ENCODE peak calls at places on chromosomes 5 and 9, in seven cellular contexts. One of them, this sample, is unnamed.
A peak's percentile ranks its signal among the peaks of the same experiment; 100 is the strongest.

GRCh38 chr5:1208743-1209551 is 7.6 kb downstream of the SLC6A19 start:
- DNase-seq in hypothalamus: no peak
- DNase-seq in stimulated activated CD4-positive, alpha-beta T cell treated with anti-CD3 and anti-CD28 coated beads, Interleukin-1b, Interleukin-23, amount 100 ng/mL, for 4 hours: no peak
- DNase-seq in SW 1271: peak; percentile 14
- DNase-seq in CD4-positive, alpha-beta T cell: no peak
- DNase-seq in retina: peak; percentile 62
- DNase-seq in T follicular helper cell: no peak
- DNase-seq in this sample: no peak

GRCh38 chr5:181133610-181134231 is 2.8 kb upstream of the OR2V1 start:
- DNase-seq in stimulated activated CD4-positive, alpha-beta T cell treated with anti-CD3 and anti-CD28 coated beads, Interleukin-1b, Interleukin-23, amount 100 ng/mL, for 4 hours: no peak
- DNase-seq in retina: no peak
- DNase-seq in CD4-positive, alpha-beta T cell: no peak
- DNase-seq in T follicular helper cell: no peak
- DNase-seq in hypothalamus: no peak
- DNase-seq in SW 1271: peak; percentile 76
- DNase-seq in this sample: no peak

GRCh38 chr5:179679014-179679674 is 1.7 kb downstream of the CBY3 start:
- DNase-seq in retina: peak; percentile 92
- DNase-seq in CD4-positive, alpha-beta T cell: peak; percentile 46
- DNase-seq in T follicular helper cell: peak; percentile 43
- DNase-seq in hypothalamus: peak; percentile 46
- DNase-seq in stimulated activated CD4-positive, alpha-beta T cell treated with anti-CD3 and anti-CD28 coated beads, Interleukin-1b, Interleukin-23, amount 100 ng/mL, for 4 hours: peak; percentile 51
- DNase-seq in SW 1271: peak; percentile 79
- DNase-seq in this sample: peak; percentile 75

GRCh38 chr5:33537240-33537639 is 96.5 kb downstream of the TARS1 start:
- DNase-seq in T follicular helper cell: no peak
- DNase-seq in stimulated activated CD4-positive, alpha-beta T cell treated with anti-CD3 and anti-CD28 coated beads, Interleukin-1b, Interleukin-23, amount 100 ng/mL, for 4 hours: no peak
- DNase-seq in retina: no peak
- DNase-seq in SW 1271: no peak
- DNase-seq in CD4-positive, alpha-beta T cell: no peak
- DNase-seq in hypothalamus: no peak
- DNase-seq in this sample: no peak

GRCh38 chr5:41918105-41918504 is 7.0 kb upstream of the FBXO4 start:
- DNase-seq in hypothalamus: no peak
- DNase-seq in CD4-positive, alpha-beta T cell: no peak
- DNase-seq in stimulated activated CD4-positive, alpha-beta T cell treated with anti-CD3 and anti-CD28 coated beads, Interleukin-1b, Interleukin-23, amount 100 ng/mL, for 4 hours: no peak
- DNase-seq in T follicular helper cell: no peak
- DNase-seq in SW 1271: no peak
- DNase-seq in retina: no peak
- DNase-seq in this sample: no peak

GRCh38 chr5:123265551-123265950 is 157.7 kb downstream of the CEP120 start:
- DNase-seq in T follicular helper cell: no peak
- DNase-seq in hypothalamus: no peak
- DNase-seq in SW 1271: no peak
- DNase-seq in CD4-positive, alpha-beta T cell: no peak
- DNase-seq in retina: no peak
- DNase-seq in stimulated activated CD4-positive, alpha-beta T cell treated with anti-CD3 and anti-CD28 coated beads, Interleukin-1b, Interleukin-23, amount 100 ng/mL, for 4 hours: no peak
- DNase-seq in this sample: no peak

GRCh38 chr5:160133071-160133917 is 14.0 kb upstream of the PWWP2A start:
- DNase-seq in retina: peak; percentile 85
- DNase-seq in hypothalamus: peak; percentile 38
- DNase-seq in SW 1271: no peak
- DNase-seq in T follicular helper cell: no peak
- DNase-seq in CD4-positive, alpha-beta T cell: no peak
- DNase-seq in stimulated activated CD4-positive, alpha-beta T cell treated with anti-CD3 and anti-CD28 coated beads, Interleukin-1b, Interleukin-23, amount 100 ng/mL, for 4 hours: no peak
- DNase-seq in this sample: no peak

GRCh38 chr9:99050292-99050911 is 54.5 kb upstream of the TGFBR1 start:
- DNase-seq in stimulated activated CD4-positive, alpha-beta T cell treated with anti-CD3 and anti-CD28 coated beads, Interleukin-1b, Interleukin-23, amount 100 ng/mL, for 4 hours: no peak
- DNase-seq in T follicular helper cell: no peak
- DNase-seq in retina: no peak
- DNase-seq in SW 1271: no peak
- DNase-seq in hypothalamus: no peak
- DNase-seq in CD4-positive, alpha-beta T cell: no peak
- DNase-seq in this sample: no peak

GRCh38 chr5:66454186-66455078 is 141.8 kb upstream of the MAST4 start:
- DNase-seq in hypothalamus: no peak
- DNase-seq in stimulated activated CD4-positive, alpha-beta T cell treated with anti-CD3 and anti-CD28 coated beads, Interleukin-1b, Interleukin-23, amount 100 ng/mL, for 4 hours: no peak
- DNase-seq in CD4-positive, alpha-beta T cell: no peak
- DNase-seq in retina: no peak
- DNase-seq in SW 1271: no peak
- DNase-seq in T follicular helper cell: no peak
- DNase-seq in this sample: no peak

GRCh38 chr5:162603399-162603798 is 535.8 kb downstream of the GABRG2 start:
- DNase-seq in retina: peak; percentile 44
- DNase-seq in T follicular helper cell: no peak
- DNase-seq in hypothalamus: no peak
- DNase-seq in stimulated activated CD4-positive, alpha-beta T cell treated with anti-CD3 and anti-CD28 coated beads, Interleukin-1b, Interleukin-23, amount 100 ng/mL, for 4 hours: no peak
- DNase-seq in CD4-positive, alpha-beta T cell: no peak
- DNase-seq in SW 1271: no peak
- DNase-seq in this sample: no peak

GRCh38 chr9:137116728-137117127 is 2.2 kb upstream of the DPP7 start:
- DNase-seq in SW 1271: no peak
- DNase-seq in stimulated activated CD4-positive, alpha-beta T cell treated with anti-CD3 and anti-CD28 coated beads, Interleukin-1b, Interleukin-23, amount 100 ng/mL, for 4 hours: no peak
- DNase-seq in hypothalamus: no peak
- DNase-seq in T follicular helper cell: no peak
- DNase-seq in retina: no peak
- DNase-seq in CD4-positive, alpha-beta T cell: no peak
- DNase-seq in this sample: no peak

This sample was measured in activated CD4-positive, CD25-positive, alpha-beta regulatory T cell treated with anti-CD3 and anti-CD28 coated beads, Interleukin-2, amount 50 U/mL, for 72 hours.